ENCODE peak calls at places on chromosomes 11 and 22, in seven cellular contexts. D is left lung, V is GM23338, U is WERI-Rb-1, F is endothelial cell of umbilical vein, Z is transverse colon, C is right lobe of liver. P is an unnamed sample.

GRCh38 chr22:28450109-28450508 is 229.5 kb downstream of the TTC28 start:
- DNase-seq in D (no peak), V (no peak), U (no peak), F (no peak), Z (no peak), C (no peak), P (no peak)

GRCh38 chr11:38019072-38019775 is 1421.2 kb upstream of the RAG2 start:
- DNase-seq in D (no peak), V (peak), U (peak), F (no peak), Z (no peak), C (no peak), P (no peak)

GRCh38 chr11:61152816-61153592 is 8.2 kb downstream of the VPS37C start:
- DNase-seq in D (no peak), V (no peak), U (peak), F (peak), Z (no peak), C (no peak), P (no peak)

GRCh38 chr11:65417702-65418430 is 4.7 kb upstream of the NEAT1 start:
- DNase-seq in D (peak), V (no peak), U (peak), F (peak), Z (peak), C (peak), P (no peak)

GRCh38 chr22:37403267-37403960 is 23.9 kb downstream of the ELFN2 start:
- DNase-seq in D (no peak), V (peak), U (peak), F (no peak), Z (no peak), C (no peak), P (no peak)

GRCh38 chr11:94185387-94186084 is 56.9 kb downstream of the PANX1 start:
- DNase-seq in D (no peak), V (no peak), U (no peak), F (no peak), Z (no peak), C (no peak), P (no peak)

GRCh38 chr11:34259087-34259486 is 98.7 kb downstream of the ABTB2 start:
- DNase-seq in D (no peak), V (no peak), U (no peak), F (no peak), Z (peak), C (no peak), P (no peak)

GRCh38 chr11:18706330-18707243 is 8.0 kb downstream of the TMEM86A start:
- DNase-seq in D (peak), V (peak), U (peak), F (peak), Z (peak), C (peak), P (peak)

GRCh38 chr11:85759915-85760314 is 51.0 kb downstream of the SYTL2 start:
- DNase-seq in D (no peak), V (peak), U (no peak), F (no peak), Z (no peak), C (no peak), P (no peak)

GRCh38 chr22:23094695-23095466 is 24.6 kb downstream of the GNAZ start:
- DNase-seq in D (no peak), V (peak), U (no peak), F (no peak), Z (no peak), C (no peak), P (no peak)

GRCh38 chr11:86795962-86796361 is 4.4 kb upstream of the PRSS23 start:
- DNase-seq in D (no peak), V (no peak), U (no peak), F (peak), Z (no peak), C (no peak), P (no peak)

GRCh38 chr22:20663137-20663828 is 110.6 kb upstream of the SERPIND1 start:
- DNase-seq in D (no peak), V (no peak), U (no peak), F (no peak), Z (no peak), C (no peak), P (no peak)

GRCh38 chr22:33105501-33105911 is 47.3 kb upstream of the SYN3 start:
- DNase-seq in D (no peak), V (no peak), U (no peak), F (no peak), Z (no peak), C (no peak), P (no peak)

GRCh38 chr11:66973956-66974585 is 1.0 kb upstream of the C11orf86 start:
- DNase-seq in D (no peak), V (no peak), U (no peak), F (no peak), Z (no peak), C (no peak), P (no peak)

GRCh38 chr11:112012877-112013276 is 12.3 kb upstream of the DLAT start:
- DNase-seq in D (no peak), V (no peak), U (no peak), F (no peak), Z (no peak), C (no peak), P (no peak)

GRCh38 chr22:42717197-42717967 is 3.3 kb downstream of the A4GALT start:
- DNase-seq in D (no peak), V (peak), U (peak), F (no peak), Z (no peak), C (no peak), P (no peak)

GRCh38 chr11:36233226-36233625 is 56.0 kb downstream of the COMMD9 start:
- DNase-seq in D (no peak), V (no peak), U (no peak), F (peak), Z (no peak), C (no peak), P (no peak)

GRCh38 chr11:120197977-120198376 is 12.9 kb upstream of the OAF start:
- DNase-seq in D (no peak), V (peak), U (no peak), F (no peak), Z (no peak), C (no peak), P (no peak)

GRCh38 chr22:25282671-25283561 is 63.5 kb downstream of the CRYBB2 start:
- DNase-seq in D (no peak), V (peak), U (peak), F (no peak), Z (no peak), C (no peak), P (no peak)

GRCh38 chr22:38469306-38469781 is 1.4 kb downstream of the KDELR3 start:
- DNase-seq in D (no peak), V (no peak), U (no peak), F (no peak), Z (no peak), C (no peak), P (no peak)

DNA sequence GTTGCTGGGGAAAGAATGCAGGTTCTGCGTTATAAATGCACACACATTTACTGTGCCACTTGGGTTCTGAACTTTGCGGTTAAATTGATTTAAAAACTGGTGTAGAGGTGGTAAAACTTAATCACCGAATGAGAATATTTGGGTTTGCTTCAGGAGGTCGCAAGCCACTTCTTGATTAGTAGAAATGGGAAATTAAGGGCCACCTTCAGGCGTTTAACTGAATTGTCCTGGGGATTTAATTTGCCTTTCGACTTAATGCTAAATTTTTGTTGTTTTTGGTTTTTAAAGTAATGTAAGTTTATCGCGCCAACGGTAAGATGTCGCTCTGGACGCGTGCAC is 460 bp upstream of the NCR3LG1 start:
- DNase-seq in D (no peak), V (no peak), U (no peak), F (no peak), Z (no peak), C (no peak), P (no peak)
- TF ChIP-seq CTCF in D (peak), V (peak), U (no peak), F (no peak), Z (no peak), C (peak), P (no peak)

GRCh38 chr11:104968856-104969776 is 742 bp upstream of the CASP4 start:
- DNase-seq in D (peak), V (peak), U (peak), F (peak), Z (peak), C (peak), P (peak)
- H3K4me3 ChIP-seq in D (peak), V (no peak), U (peak), F (peak), Z (peak), C (peak), P (peak)

GRCh38 chr22:46126853-46127385 is 23.4 kb upstream of the PPARA start:
- DNase-seq in D (no peak), V (no peak), U (no peak), F (no peak), Z (no peak), C (no peak), P (no peak)
- H3K27ac ChIP-seq in D (no peak), V (no peak), U (no peak), F (no peak), Z (peak), C (peak), P (no peak)

DNA sequence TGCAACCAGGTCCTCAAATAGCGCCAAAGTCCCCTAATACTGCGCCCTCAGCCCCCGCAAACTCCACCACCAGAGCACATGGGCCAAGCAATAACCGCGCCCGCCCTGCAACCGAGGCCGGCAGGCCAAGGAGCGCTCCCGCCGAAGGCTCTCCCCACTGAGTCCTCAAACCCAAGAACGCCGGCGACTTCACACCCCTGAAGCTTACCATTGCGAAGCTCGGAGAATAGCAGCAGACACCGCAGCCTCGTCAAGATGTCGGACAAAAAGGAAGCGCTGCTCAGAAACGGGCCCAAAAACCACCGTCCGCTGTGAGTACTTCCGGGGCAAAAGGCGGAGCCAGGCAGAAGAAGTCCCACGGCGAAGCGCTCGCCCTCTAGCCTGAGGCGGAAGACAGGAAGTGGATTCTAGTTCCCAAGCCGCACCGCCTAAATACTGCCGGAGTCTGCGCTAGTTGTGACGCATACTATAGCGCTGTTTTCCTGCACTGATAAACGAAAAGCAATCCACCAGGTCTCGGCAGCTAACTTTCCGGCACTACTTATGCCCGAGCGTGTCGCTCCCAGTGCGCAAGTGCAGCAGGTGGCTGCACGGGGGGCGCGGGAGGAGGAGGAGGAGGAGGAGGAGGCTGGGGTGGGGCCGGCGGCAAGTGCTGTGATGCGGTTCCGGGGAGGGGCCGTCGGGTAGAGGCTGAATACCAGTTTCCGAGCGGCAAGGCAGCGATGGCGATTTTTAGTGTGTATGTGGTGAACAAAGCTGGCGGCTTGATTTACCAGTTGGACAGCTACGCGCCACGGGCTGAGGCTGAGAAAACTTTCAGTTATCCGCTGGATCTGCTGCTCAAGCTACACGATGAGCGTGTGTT is at the start of the genes RPS25 and TRAPPC4:
- DNase-seq in D (peak), V (peak), U (peak), F (peak), Z (peak), C (peak), P (peak)
- TF ChIP-seq CTCF in D (no peak), V (no peak), U (no peak), F (no peak), Z (no peak), C (no peak), P (no peak)

GRCh38 chr11:13214276-13214865 is 63.2 kb upstream of the BMAL1 start:
- DNase-seq in D (no peak), V (no peak), U (no peak), F (no peak), Z (no peak), C (no peak), P (no peak)

GRCh38 chr11:13215157-13215556 is 62.4 kb upstream of the BMAL1 start:
- DNase-seq in D (no peak), V (no peak), U (no peak), F (peak), Z (no peak), C (no peak), P (no peak)

GRCh38 chr11:13221722-13222121 is 55.9 kb upstream of the BMAL1 start:
- DNase-seq in D (no peak), V (no peak), U (peak), F (no peak), Z (no peak), C (no peak), P (no peak)

GRCh38 chr11:13220148-13220547 is 57.4 kb upstream of the BMAL1 start:
- DNase-seq in D (no peak), V (no peak), U (no peak), F (no peak), Z (no peak), C (no peak), P (no peak)

DNA sequence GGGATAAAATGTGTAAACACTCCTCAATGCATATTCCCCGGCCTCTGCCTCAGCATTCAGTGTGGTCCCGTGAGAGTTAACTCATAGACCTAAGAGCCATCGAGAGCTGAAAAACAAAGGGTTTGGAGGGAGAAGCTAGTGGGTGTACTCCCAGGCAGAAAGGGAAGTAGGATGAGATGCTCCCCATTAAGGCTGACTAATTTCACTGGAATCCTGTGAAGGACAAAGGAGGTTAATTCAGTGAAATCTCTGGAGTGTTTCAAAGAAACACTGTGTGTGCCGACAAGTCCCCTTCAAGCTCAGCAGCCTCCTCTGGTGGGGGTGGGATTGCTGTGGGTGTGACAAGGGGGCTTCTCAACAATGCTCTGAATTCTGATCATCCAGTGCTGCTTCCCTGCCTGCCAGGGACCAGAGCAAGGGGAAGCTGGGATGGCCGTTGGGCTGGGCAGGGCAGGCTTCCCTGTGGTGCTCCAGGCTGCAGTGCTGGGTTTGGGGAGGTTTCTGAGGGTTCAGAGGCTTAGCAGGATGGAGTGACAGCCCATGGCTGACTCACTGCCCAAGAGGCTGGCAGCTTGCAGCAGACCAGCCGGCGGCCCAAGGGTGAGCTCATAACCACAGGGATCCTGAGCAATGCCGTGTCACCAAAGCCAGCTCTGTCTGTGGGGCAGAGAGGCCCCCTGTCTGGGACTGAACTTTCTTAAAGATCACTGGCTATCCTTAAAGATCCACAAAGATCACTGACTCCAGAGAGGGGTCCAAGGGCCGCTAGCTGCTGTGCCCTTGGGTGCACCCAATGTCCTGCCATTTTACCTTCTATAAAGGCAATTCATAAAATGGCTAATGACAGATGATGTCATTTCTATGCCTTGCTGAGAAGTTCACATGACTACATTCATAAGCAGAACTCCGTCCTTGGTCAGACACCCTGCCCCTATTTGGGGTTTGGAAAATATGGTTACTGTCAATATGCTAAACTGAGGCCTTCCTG is 61.3 kb upstream of the BMAL1 start:
- DNase-seq in D (peak), V (peak), U (no peak), F (peak), Z (no peak), C (no peak), P (no peak)
- H3K4me3 ChIP-seq in D (no peak), V (no peak), U (no peak), F (no peak), Z (no peak), C (no peak), P (no peak)

GRCh38 chr11:57312511-57313021 is 12.2 kb downstream of the TNKS1BP1 start:
- DNase-seq in D (peak), V (no peak), U (no peak), F (no peak), Z (no peak), C (peak), P (peak)

GRCh38 chr11:57311109-57311936 is 13.4 kb downstream of the TNKS1BP1 start:
- DNase-seq in D (peak), V (peak), U (peak), F (peak), Z (peak), C (peak), P (peak)

GRCh38 chr11:57314221-57314973 is 10.4 kb downstream of the TNKS1BP1 start:
- DNase-seq in D (no peak), V (no peak), U (no peak), F (no peak), Z (no peak), C (peak), P (no peak)

GRCh38 chr11:57313788-57314135 is 11.0 kb downstream of the TNKS1BP1 start:
- DNase-seq in D (no peak), V (no peak), U (no peak), F (no peak), Z (no peak), C (peak), P (no peak)

DNA sequence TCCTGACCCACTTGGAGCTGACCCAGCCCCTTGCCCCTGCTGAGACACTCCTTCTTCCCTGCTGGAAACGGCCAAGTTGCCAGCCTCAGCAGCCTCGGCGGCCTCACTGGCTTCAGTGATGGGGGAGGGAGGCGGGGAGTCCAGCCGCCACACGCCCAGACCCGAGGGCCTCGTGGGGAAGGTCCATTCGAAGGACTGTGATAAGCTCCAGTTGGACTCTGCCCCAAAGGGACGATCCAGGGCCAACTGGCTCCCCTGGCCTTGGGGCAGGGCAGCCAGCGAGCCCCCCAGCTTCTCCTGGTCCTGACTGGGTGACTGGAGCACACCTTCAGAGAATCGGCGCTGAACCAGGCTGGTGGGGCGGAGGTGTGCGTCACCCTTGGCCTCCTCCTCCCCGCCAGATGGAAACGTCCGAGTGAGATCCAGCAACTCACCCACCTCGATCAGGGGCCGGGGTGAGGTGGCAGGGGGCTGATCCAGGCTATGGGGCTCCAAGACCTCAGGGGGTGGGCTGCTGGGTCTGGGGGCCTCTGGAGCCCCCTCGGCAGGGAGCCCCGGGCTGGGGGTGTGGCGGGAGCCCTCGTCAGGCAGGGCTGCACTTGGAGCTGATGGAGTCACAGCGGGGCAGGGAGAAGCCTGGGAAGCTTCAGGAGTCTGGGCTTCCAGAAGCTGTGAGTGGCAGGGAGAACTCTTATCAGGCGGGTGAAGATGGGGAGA is 11.5 kb downstream of the TNKS1BP1 start:
- DNase-seq in D (peak), V (no peak), U (no peak), F (no peak), Z (no peak), C (peak), P (no peak)
- H3K27ac ChIP-seq in D (no peak), V (no peak), U (no peak), F (no peak), Z (peak), C (peak), P (no peak)

GRCh38 chr11:77411238-77411637 is 62.7 kb downstream of the PAK1 start:
- DNase-seq in D (peak), V (peak), U (peak), F (no peak), Z (peak), C (peak), P (peak)

GRCh38 chr11:77410076-77410827 is 63.6 kb downstream of the PAK1 start:
- DNase-seq in D (no peak), V (peak), U (no peak), F (no peak), Z (no peak), C (no peak), P (no peak)

GRCh38 chr11:77413850-77414249 is 60.0 kb downstream of the PAK1 start:
- DNase-seq in D (no peak), V (peak), U (no peak), F (no peak), Z (no peak), C (no peak), P (no peak)

GRCh38 chr11:77412814-77413213 is 61.1 kb downstream of the PAK1 start:
- DNase-seq in D (no peak), V (peak), U (no peak), F (no peak), Z (no peak), C (no peak), P (no peak)

DNA sequence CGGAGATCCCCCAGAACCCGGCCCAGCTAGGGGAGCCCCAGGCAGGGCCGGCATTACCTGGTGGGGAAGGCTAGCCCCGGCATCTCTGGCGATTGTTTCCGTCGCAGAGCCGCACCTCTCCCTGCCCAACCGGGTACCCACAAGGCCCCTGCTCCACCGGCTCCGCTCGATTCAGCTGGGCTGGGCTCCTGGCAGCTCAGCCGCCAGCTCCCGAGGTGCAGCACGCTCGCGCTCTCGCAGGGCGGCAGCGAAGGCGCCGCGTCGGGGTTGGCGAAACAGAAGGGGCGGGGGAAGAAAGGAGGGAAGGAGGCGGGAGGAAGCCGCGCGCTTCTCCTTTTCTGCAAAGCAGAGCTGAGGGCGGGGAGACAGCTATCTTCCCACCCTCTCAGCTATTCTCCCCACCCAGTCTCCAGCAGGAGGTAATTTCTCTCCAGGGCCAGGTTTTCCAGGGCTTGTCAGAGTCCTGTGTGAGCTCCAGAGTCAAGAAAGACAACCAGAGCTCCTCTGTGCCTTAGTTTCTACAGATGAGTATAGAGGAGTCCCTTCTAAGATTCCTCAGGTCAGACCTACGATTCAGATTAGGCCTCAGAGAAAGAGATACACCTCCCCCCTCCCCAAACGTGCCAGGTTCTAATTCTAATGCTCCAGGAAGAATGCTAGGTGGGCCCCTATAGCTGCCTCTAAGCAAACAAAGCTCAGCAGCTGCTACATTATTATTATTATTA is 62.0 kb downstream of the PAK1 start:
- DNase-seq in D (peak), V (peak), U (peak), F (peak), Z (peak), C (peak), P (peak)
- TF ChIP-seq CTCF in D (no peak), V (no peak), U (no peak), F (no peak), Z (no peak), C (no peak), P (no peak)

GRCh38 chr11:6273188-6273587 is 13.6 kb downstream of the CCKBR start:
- DNase-seq in D (no peak), V (no peak), U (no peak), F (no peak), Z (no peak), C (no peak), P (no peak)
- H3K4me3 ChIP-seq in D (no peak), V (no peak), U (no peak), F (no peak), Z (no peak), C (no peak), P (no peak)